ENCODE peak calls at places on chromosomes 5 and 9, in seven cellular contexts. U is tibial nerve, V is cardiac muscle cell, B is colonic mucosa, G is esophagus squamous epithelium, R is MM.1S, C is body of pancreas. A is an unnamed sample.

GRCh38 chr5:57724836-57725235 is 242.2 kb upstream of the ACTBL2 start:
- DNase-seq in U (no peak), V (no peak), B (no peak), G (no peak), R (no peak), C (no peak), A (no peak)

GRCh38 chr5:10250804-10251276 is 760 bp downstream of the CCT5 start:
- DNase-seq in U (no peak), V (peak; percentile 43), B (no peak), G (no peak), R (peak; percentile 34), C (no peak), A (no peak)

GRCh38 chr9:92887880-92888338 is 10.1 kb upstream of the ZNF484 start:
- DNase-seq in U (no peak), V (peak; percentile 2), B (no peak), G (no peak), R (peak; percentile 88), C (no peak), A (no peak)

GRCh38 chr5:95392593-95393182 is 1.5 kb downstream of the FAM81B start:
- DNase-seq in U (no peak), V (peak; percentile 14), B (no peak), G (no peak), R (peak; percentile 71), C (peak; percentile 41), A (no peak)

GRCh38 chr9:130186839-130187522 is 14.8 kb downstream of the NCS1 start:
- DNase-seq in U (no peak), V (peak; percentile 48), B (peak; percentile 87), G (no peak), R (no peak), C (peak; percentile 63), A (peak; percentile 61)

GRCh38 chr5:154797762-154798161 is 42.6 kb downstream of the LARP1 start:
- DNase-seq in U (no peak), V (no peak), B (no peak), G (no peak), R (no peak), C (no peak), A (no peak)

GRCh38 chr9:125525846-125526619 is 181.0 kb downstream of the MAPKAP1 start:
- DNase-seq in U (no peak), V (no peak), B (no peak), G (no peak), R (no peak), C (no peak), A (no peak)

GRCh38 chr5:167440846-167441245 is 850.6 kb upstream of the WWC1 start:
- DNase-seq in U (no peak), V (no peak), B (no peak), G (no peak), R (no peak), C (no peak), A (no peak)

GRCh38 chr9:135126480-135127187 is 39.2 kb downstream of the OLFM1 start:
- DNase-seq in U (no peak), V (no peak), B (no peak), G (no peak), R (no peak), C (no peak), A (no peak)

GRCh38 chr9:116442528-116442927 is 244.6 kb upstream of the TRIM32 start:
- DNase-seq in U (no peak), V (no peak), B (no peak), G (no peak), R (no peak), C (no peak), A (no peak)

GRCh38 chr9:86975086-86975485 is 27.8 kb upstream of the GAS1 start:
- DNase-seq in U (no peak), V (no peak), B (no peak), G (no peak), R (no peak), C (no peak), A (no peak)

GRCh38 chr9:33782395-33783152 is 12.8 kb upstream of the PRSS3 start:
- DNase-seq in U (no peak), V (no peak), B (no peak), G (no peak), R (no peak), C (no peak), A (no peak)

GRCh38 chr5:97231025-97231636 is 48.1 kb upstream of the RIOK2 start:
- DNase-seq in U (no peak), V (peak; percentile 72), B (peak; percentile 50), G (no peak), R (peak; percentile 74), C (peak; percentile 55), A (no peak)

GRCh38 chr5:129460951-129461815 is 1.1 kb downstream of the ADAMTS19 start:
- DNase-seq in U (no peak), V (peak; percentile 88), B (peak; percentile 52), G (no peak), R (peak; percentile 56), C (peak; percentile 50), A (no peak)

GRCh38 chr9:933356-933755 is 43.1 kb upstream of the DMRT3 start:
- DNase-seq in U (no peak), V (no peak), B (no peak), G (no peak), R (no peak), C (no peak), A (no peak)

GRCh38 chr5:129271309-129271708 is 176.8 kb downstream of the ISOC1 start:
- DNase-seq in U (no peak), V (peak; percentile 58), B (no peak), G (no peak), R (peak; percentile 20), C (no peak), A (no peak)

GRCh38 chr5:89735108-89735507 is 674.4 kb downstream of the CETN3 start:
- DNase-seq in U (no peak), V (no peak), B (no peak), G (no peak), R (no peak), C (peak; percentile 11), A (no peak)

GRCh38 chr9:70169222-70169621 is 89.6 kb upstream of the SMC5 start:
- DNase-seq in U (no peak), V (no peak), B (no peak), G (no peak), R (no peak), C (no peak), A (no peak)

GRCh38 chr5:83919071-83920041 is 198.7 kb upstream of the HAPLN1 start:
- DNase-seq in U (no peak), V (no peak), B (no peak), G (no peak), R (no peak), C (no peak), A (no peak)

GRCh38 chr5:201672-202071 is 10.4 kb downstream of the LRRC14B start:
- DNase-seq in U (no peak), V (no peak), B (no peak), G (no peak), R (no peak), C (no peak), A (no peak)
- H3K4me3 ChIP-seq in U (no peak overlapping the region), V (no peak overlapping the region), B (no peak overlapping the region), G (no peak overlapping the region), R (no peak overlapping the region), C (no peak overlapping the region), A (no peak overlapping the region)

DNA sequence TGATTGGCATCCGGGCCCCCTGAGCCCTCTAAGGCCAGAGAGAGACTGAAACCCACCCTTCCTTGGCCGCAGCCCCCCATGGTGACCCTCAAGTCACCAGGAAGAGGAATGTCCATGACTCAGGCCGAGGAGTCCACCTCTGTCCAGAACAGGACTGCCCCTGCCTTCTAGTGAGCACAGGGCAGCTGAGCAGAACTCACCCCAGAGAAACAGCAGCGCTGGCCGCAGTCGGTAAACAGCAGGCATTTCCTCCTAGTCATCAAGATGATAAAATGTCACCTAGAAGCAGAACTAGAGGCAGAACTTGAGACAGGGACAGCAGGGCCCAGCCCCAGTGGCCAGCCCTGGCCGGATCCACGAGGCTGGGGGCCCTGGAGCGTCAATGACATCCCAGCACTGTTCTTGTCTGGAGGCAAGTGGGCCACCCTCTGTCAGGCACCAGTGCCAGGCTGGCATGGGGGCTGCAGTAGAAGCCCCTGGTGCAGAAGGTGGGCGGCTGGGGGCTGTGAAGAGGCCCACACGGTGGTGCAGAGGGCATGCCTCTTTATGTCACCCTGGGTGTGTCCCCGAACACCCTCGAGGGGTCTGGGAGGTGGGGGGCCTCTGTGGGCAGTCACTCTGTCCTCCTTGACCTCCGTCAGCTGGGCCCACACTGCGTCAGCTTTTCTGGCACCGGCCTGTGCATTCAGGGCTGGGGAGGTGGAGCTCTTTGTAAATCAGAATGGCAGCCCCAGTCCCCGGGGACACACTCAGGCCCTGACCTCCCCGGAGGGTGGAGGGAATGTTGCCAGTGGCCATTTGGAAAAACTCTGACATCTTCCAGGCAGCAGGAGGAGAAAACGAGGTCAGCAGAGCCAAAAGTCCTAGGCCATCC is 83.0 kb downstream of the NTNG2 start:
- DNase-seq in U (no peak), V (no peak), B (peak; percentile 32), G (no peak), R (no peak), C (peak; percentile 62), A (no peak)
- H3K27me3 ChIP-seq in U (peaks cover 8% of the 10 kb centered on the region), V (peaks cover 31% of the 10 kb centered on the region), B (peaks cover 13% of the 10 kb centered on the region), G (peaks cover 88% of the 10 kb centered on the region), R (peaks cover 50% of the 10 kb centered on the region), C (no peaks in the 10 kb centered on the region), A (no peaks in the 10 kb centered on the region)

DNA sequence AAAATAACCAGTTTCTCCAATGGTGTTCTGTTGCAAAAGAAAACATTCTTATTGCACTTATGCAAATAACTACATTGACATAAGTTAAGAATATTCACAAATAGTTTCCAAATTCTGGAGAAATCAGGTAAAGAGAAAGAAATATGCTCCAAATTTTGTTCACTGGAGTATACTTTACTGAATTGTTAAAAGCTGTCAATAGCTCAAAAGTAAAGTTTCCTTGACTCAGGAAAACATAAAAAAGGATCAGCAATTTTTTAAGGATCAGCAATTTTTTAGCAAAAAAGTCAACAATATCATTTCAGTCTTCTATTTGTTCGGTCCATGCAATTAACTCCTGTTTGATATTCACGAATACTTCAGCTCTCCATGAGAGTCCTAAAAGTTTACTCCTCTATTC is 51.6 kb downstream of the ANXA2R start:
- DNase-seq in U (no peak), V (no peak), B (no peak), G (no peak), R (no peak), C (no peak), A (no peak)
- H3K4me3 ChIP-seq in U (no peak overlapping the region), V (no peak overlapping the region), B (no peak overlapping the region), G (no peak overlapping the region), R (no peak overlapping the region), C (no peak overlapping the region), A (no peak overlapping the region)

DNA sequence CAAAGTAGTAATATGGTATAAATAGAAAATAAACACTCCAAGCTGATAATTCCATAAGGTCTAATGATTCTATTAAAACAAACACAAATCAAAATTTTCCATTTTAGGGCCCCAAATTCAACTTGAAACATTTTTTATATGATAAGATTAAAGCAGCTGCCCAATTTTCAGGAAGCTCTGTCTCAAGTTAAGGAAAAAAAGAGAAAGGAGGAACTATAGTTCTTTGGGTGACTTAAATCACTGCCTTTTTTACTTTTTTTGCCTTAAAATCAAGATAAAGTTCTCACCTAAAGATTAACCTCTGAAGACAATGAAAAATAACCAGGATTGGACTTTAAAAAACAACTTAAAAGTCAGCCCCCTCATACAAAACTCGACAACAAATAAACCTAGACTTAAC is 76.0 kb upstream of the IFNE start:
- DNase-seq in U (no peak), V (no peak), B (no peak), G (no peak), R (no peak), C (no peak), A (no peak)
- H3K27me3 ChIP-seq in U (peaks cover 72% of the 10 kb centered on the region), V (peaks cover 53% of the 10 kb centered on the region), B (peaks cover 45% of the 10 kb centered on the region), G (peaks cover 64% of the 10 kb centered on the region), R (no peaks in the 10 kb centered on the region), C (peaks cover 37% of the 10 kb centered on the region), A (peaks cover 4% of the 10 kb centered on the region)

GRCh38 chr9:37025381-37026084 is 8.5 kb downstream of the PAX5 start:
- DNase-seq in U (no peak), V (no peak), B (no peak), G (no peak), R (no peak), C (no peak), A (no peak)
- H3K4me3 ChIP-seq in U (peak overlapping the region; percentile 50), V (peak overlapping the region; percentile 19), B (peak overlapping the region; percentile 14), G (peak overlapping the region; percentile 27), R (peak overlapping the region; percentile 49), C (no peak overlapping the region), A (no peak overlapping the region)